ENCODE peak calls at places on chromosomes 13 and 19, in ten cellular contexts. W is islet precursor cell; Y is stimulated activated CD4-positive, alpha-beta T cell treated with anti-CD3 and anti-CD28 coated beads, TNF-alpha, amount 100 ng/mL, for 48 hours; G is right lobe of liver; B is cardiac fibroblast; J is aorta; P is NCI-H460; M is NCI-H1436; S is activated T-helper 2 cell treated with anti-CD3 and anti-CD28 coated beads, Interferon-gamma antibody, Interleukin-2, Interleukin-4, amounts not matched to agents 10 μg/mL and 5 μg/mL and 100 μg/mL, durations not matched to agents 14 hours and 24 hours and 36 hours; U is HEK293T. H is an unnamed sample.

GRCh38 chr13:69928262-69928661 is 179.4 kb upstream of the ATXN8OS start:
- DNase-seq in G (no peak), B (no peak), S (no peak), W (no peak), J (no peak), Y (no peak), U (no peak), P (no peak), M (no peak), H (no peak)

GRCh38 chr19:43594710-43595604 is 977 bp downstream of the IRGQ start:
- DNase-seq in M (peak; percentile 67), W (peak; percentile 87), S (peak; percentile 74), Y (peak; percentile 44), G (peak; percentile 73), U (peak; percentile 75), B (peak; percentile 70), J (peak; percentile 78), P (peak; percentile 39), H (peak; percentile 62)

GRCh38 chr13:50403311-50403710 is 388.1 kb downstream of the KCNRG start:
- DNase-seq in M (no peak), J (no peak), W (no peak), G (no peak), B (no peak), Y (no peak), U (no peak), S (no peak), P (no peak), H (no peak)

GRCh38 chr19:18232540-18233223 is 6.4 kb upstream of the PDE4C start:
- DNase-seq in M (peak; percentile 28), S (no peak), J (no peak), B (peak; percentile 12), Y (no peak), U (peak; percentile 64), W (peak; percentile 90), G (no peak), P (no peak), H (no peak)

GRCh38 chr19:1027020-1027952 is 878 bp downstream of the CNN2 start:
- DNase-seq in Y (no peak), W (no peak), U (no peak), G (no peak), S (no peak), M (no peak), J (no peak), B (peak; percentile 42), P (no peak), H (no peak)

GRCh38 chr19:11425719-11426457 is 6.8 kb upstream of the RGL3 start:
- DNase-seq in M (no peak), B (no peak), S (no peak), W (no peak), P (no peak), J (no peak), G (no peak), Y (no peak), U (no peak), H (no peak)

GRCh38 chr19:29512748-29513147 is 13.0 kb upstream of the VSTM2B start:
- DNase-seq in G (no peak), J (no peak), P (no peak), B (no peak), W (no peak), S (no peak), M (no peak), U (no peak), Y (no peak), H (no peak)

GRCh38 chr13:23866420-23867026 is 22.7 kb downstream of the MIPEP start:
- DNase-seq in P (no peak), S (no peak), B (peak; percentile 45), U (no peak), M (no peak), W (peak; percentile 70), G (no peak), J (no peak), Y (no peak), H (no peak)

GRCh38 chr13:101394597-101394996 is 21.7 kb downstream of the NALCN start:
- DNase-seq in W (no peak), U (no peak), M (no peak), J (no peak), B (no peak), P (no peak), Y (no peak), S (no peak), G (no peak), H (no peak)

GRCh38 chr13:23462815-23463559 is 29.5 kb upstream of the SACS start:
- DNase-seq in B (no peak), M (no peak), Y (no peak), P (no peak), U (no peak), W (no peak), J (no peak), G (no peak), S (no peak), H (no peak)

GRCh38 chr13:24606486-24607170 is 73.6 kb upstream of the ATP12A start:
- DNase-seq in S (no peak), J (no peak), U (no peak), P (no peak), Y (no peak), W (peak; percentile 34), B (no peak), G (no peak), M (no peak), H (no peak)

GRCh38 chr13:44307255-44307654 is 66.4 kb upstream of the SERP2 start:
- DNase-seq in W (no peak), M (no peak), Y (no peak), J (no peak), B (peak; percentile 29), S (no peak), G (no peak), P (peak; percentile 63), U (no peak), H (no peak)

H was measured in MG63.